ENCODE peak calls at places on chromosomes 3 and 15, in four cellular contexts. Q is HepG2, V is GM12878, Y is WTC11. X is an unnamed sample.

GRCh38 chr3:108951802-108952474 is 1.7 kb downstream of the GUCA1C start:
- DNase-seq in Q (no peak), V (no peak), Y (no peak), X (no peak)

GRCh38 chr3:32076566-32076965 is 29.9 kb upstream of the GPD1L start:
- DNase-seq in Y (no peak), Q (no peak), V (no peak), X (no peak)

GRCh38 chr15:42402806-42403205 is 43.5 kb downstream of the CAPN3 start:
- DNase-seq in V (no peak), Y (no peak), Q (no peak), X (no peak)

GRCh38 chr3:42505849-42506410 is 3.5 kb downstream of the VIPR1 start:
- DNase-seq in V (no peak), Q (no peak), Y (peak), X (no peak)

GRCh38 chr3:108664266-108664665 is 74.7 kb downstream of the DZIP3 start:
- DNase-seq in Y (no peak), V (no peak), Q (no peak), X (no peak)

GRCh38 chr3:164320962-164321361 is 757.3 kb downstream of the SI start:
- DNase-seq in V (no peak), Q (no peak), Y (peak), X (no peak)

GRCh38 chr15:84826369-84826823 is 9.2 kb downstream of the ALPK3 start:
- DNase-seq in Y (peak), Q (peak), V (no peak), X (peak)

GRCh38 chr3:195906865-195907729 is 1.3 kb downstream of the TNK2 start:
- DNase-seq in Q (no peak), V (peak), Y (no peak), X (no peak)

GRCh38 chr3:10366681-10367101 is 45.8 kb upstream of the SEC13 start:
- DNase-seq in Y (no peak), Q (no peak), V (no peak), X (no peak)

GRCh38 chr3:61876797-61877196 is 315.4 kb downstream of the PTPRG start:
- DNase-seq in Q (no peak), Y (no peak), V (no peak), X (no peak)

GRCh38 chr3:148943531-148944200 is 47.7 kb upstream of the GYG1 start:
- DNase-seq in V (peak), Q (peak), Y (no peak), X (peak)

DNA sequence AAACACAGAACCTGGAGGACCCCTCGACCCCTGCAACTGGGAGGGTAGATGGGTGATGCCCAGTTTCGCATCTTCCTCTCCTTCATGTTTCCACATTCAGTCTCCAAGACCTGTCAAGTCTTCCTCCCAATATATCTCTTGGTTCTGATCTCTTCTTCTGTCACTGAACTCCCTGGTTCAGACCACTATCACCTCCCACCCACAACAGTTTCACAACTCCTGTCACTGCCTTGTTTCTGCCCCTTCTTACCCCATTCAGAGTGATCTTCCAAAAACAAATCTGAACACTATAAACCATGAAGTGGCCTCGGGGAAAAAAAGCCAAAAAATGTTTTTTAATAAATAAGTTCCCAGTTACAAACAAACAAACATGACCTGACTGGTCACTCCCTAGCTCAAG is 12.4 kb upstream of the XYLB start:
- DNase-seq in V (no peak), Q (no peak), Y (no peak), X (no peak)
- TF ChIP-seq CREM in V (no peak), Q (no peak), Y (no peak), X (no peak)

GRCh38 chr3:20930034-20930433 is 744.0 kb upstream of the SGO1 start:
- DNase-seq in Y (peak), Q (no peak), V (no peak), X (peak)
- TF ChIP-seq CREM in Y (no peak), Q (no peak), V (no peak), X (no peak)

GRCh38 chr3:1693145-1693544 is 405.5 kb upstream of the CNTN4 start:
- DNase-seq in Q (no peak), V (no peak), Y (no peak), X (no peak)
- TF ChIP-seq CREM in Q (no peak), V (no peak), Y (no peak), X (no peak)

GRCh38 chr3:36214460-36214859 is 165.8 kb upstream of the STAC start:
- DNase-seq in Q (no peak), Y (no peak), V (no peak), X (no peak)

GRCh38 chr3:36220189-36220588 is 160.1 kb upstream of the STAC start:
- DNase-seq in Q (no peak), V (no peak), Y (no peak), X (no peak)

GRCh38 chr3:36221975-36222374 is 158.3 kb upstream of the STAC start:
- DNase-seq in V (no peak), Y (no peak), Q (no peak), X (no peak)

GRCh38 chr3:36219398-36219797 is 160.9 kb upstream of the STAC start:
- DNase-seq in Q (no peak), V (no peak), Y (no peak), X (no peak)
- TF ChIP-seq CREM in Q (no peak), V (no peak), Y (no peak), X (no peak)

GRCh38 chr15:26438316-26438715 is 334.6 kb downstream of the GABRB3 start:
- DNase-seq in Q (no peak), Y (no peak), V (no peak), X (no peak)
- TF ChIP-seq CREM in Q (no peak), Y (no peak), V (no peak), X (no peak)

GRCh38 chr3:39907981-39908380 is 98.6 kb downstream of the MYRIP start:
- DNase-seq in V (no peak), Y (no peak), Q (no peak), X (no peak)
- TF ChIP-seq CREM in V (no peak), Y (no peak), Q (no peak), X (no peak)

DNA sequence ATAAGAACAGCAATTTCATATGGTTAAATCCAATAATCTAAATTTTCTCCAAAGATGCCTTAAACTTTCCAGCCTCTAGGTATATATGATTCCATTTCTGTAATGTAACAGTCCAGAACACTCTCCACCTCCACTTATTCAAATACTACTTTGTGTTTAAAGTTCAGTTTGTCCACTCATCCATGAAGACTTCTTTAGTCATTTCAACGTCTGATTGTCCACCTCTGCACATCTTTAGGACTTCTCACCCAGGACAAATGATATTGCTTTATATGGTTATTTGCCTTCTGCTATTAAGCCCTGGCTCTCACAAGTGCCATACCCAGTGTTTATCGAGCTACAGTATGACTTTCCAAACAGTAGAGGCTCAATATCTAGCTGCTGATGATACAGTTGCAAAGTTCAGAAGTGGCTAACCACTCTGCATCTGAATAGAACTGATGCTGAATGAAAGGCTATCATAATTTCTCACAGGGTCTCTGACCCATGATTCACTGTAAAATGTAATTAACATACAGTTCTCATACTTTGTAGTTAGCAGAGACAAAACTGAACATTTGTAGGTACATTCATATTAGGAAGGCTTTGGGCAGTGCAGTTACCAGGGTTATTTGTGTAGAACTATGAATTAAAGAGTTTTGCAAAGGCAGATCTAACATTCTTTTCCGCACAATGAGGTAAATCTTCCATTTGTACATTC is 93.7 kb upstream of the MBNL1 start:
- DNase-seq in Q (no peak), V (no peak), Y (no peak), X (no peak)
- TF ChIP-seq CREM in Q (no peak), V (no peak), Y (no peak), X (no peak)

GRCh38 chr15:38427380-38427779 is 26.5 kb upstream of the FAM98B start:
- DNase-seq in V (no peak), Y (no peak), Q (no peak), X (no peak)
- TF ChIP-seq CREM in V (no peak), Y (no peak), Q (no peak), X (no peak)

GRCh38 chr15:53747501-53748068 is 11.9 kb downstream of the WDR72 start:
- DNase-seq in V (no peak), Q (peak), Y (no peak), X (no peak)

GRCh38 chr15:53757906-53758305 is 1.6 kb downstream of the WDR72 start:
- DNase-seq in V (no peak), Q (no peak), Y (no peak), X (no peak)

GRCh38 chr15:53753813-53754212 is 5.7 kb downstream of the WDR72 start:
- DNase-seq in Y (no peak), Q (no peak), V (no peak), X (no peak)

DNA sequence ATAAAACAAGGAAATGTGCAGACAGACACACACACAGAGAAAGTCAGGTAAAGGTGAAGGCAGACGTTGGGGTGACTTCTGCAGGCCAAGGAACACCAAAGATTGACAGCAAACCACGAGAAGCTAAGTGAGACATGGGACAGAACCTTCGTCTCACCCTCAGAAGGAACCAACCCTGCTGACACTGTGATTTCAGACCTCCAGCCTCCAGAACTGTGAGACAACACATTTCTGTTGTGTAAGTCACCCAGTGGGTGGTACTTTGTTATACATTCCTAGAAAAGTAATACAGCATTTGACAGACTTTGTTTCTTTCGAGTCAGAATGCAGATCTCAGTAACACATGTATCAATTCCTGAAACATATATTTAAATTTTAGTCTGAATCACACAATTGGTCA is 7.1 kb downstream of the WDR72 start:
- DNase-seq in Y (no peak), Q (no peak), V (no peak), X (no peak)
- TF ChIP-seq CREM in Y (no peak), Q (no peak), V (no peak), X (no peak)

DNA sequence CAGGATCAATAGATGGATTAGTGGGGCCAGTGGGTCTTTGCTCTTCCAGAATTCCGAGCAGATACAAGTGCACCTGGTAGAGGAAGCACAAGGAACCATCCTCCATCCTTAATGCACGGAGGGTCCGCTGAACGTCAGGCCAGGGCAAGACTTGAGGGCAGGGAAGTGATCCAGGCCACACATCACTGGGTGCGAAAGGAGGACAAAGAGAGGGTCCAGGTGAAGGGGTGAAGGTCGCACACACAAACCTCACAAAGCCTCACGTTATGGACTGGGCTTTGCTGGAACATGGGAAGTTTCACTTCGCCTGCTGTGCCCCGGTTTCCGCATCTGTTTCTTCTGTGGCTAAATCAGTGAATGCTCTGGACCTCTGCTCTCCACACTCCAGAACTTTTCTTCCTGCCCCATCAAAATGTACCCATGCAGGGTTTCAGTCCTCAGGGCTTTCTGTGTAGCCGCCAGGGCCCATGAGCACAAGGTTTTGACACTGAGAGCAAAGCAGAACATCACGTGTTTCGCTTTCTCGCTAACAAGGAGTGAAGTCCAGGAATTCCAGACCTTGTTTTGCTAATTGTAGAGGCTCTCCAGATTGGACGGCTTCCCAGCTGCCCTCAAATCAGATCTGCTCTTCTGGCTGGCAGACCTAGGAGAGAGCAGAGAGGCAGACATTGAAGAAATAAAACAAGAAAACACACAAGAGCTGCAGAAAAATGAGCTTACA is 56.3 kb downstream of the KLF15 start:
- DNase-seq in Q (peak), Y (no peak), V (no peak), X (no peak)
- TF ChIP-seq CREM in Q (no peak), Y (no peak), V (no peak), X (no peak)

X was measured in K562.